ENCODE peak calls at places on chromosomes 2 and 18, in four cellular contexts. H is suprapubic skin, G is GM12864, Y is lower leg skin. I is an unnamed sample.

GRCh38 chr18:22238036-22238435 is 68.6 kb downstream of the GATA6 start:
- DNase-seq in H (no peak), G (no peak), Y (no peak), I (no peak)

GRCh38 chr2:65370387-65371093 is 61.9 kb downstream of the SPRED2 start:
- DNase-seq in H (no peak), G (no peak), Y (no peak), I (no peak)

GRCh38 chr2:196959750-196960392 is 33.4 kb upstream of the PGAP1 start:
- DNase-seq in H (no peak), G (no peak), Y (no peak), I (no peak)

GRCh38 chr2:227804970-227805369 is 8.7 kb upstream of the CCL20 start:
- DNase-seq in H (no peak), G (no peak), Y (no peak), I (no peak)

GRCh38 chr2:20144861-20145260 is 80.1 kb downstream of the SDC1 start:
- DNase-seq in H (no peak), G (no peak), Y (peak), I (no peak)

GRCh38 chr2:14749869-14750268 is 117.4 kb downstream of the LRATD1 start:
- DNase-seq in H (no peak), G (no peak), Y (no peak), I (no peak)

GRCh38 chr2:201696151-201696659 is 2.2 kb downstream of the MPP4 start:
- DNase-seq in H (no peak), G (no peak), Y (no peak), I (no peak)

GRCh38 chr2:129936334-129936934 is 43.0 kb upstream of the RAB6C start:
- DNase-seq in H (no peak), G (no peak), Y (peak), I (no peak)

GRCh38 chr2:174711206-174711605 is 53.1 kb downstream of the CHRNA1 start:
- DNase-seq in H (no peak), G (no peak), Y (no peak), I (peak)

GRCh38 chr18:65352183-65352582 is 398.6 kb upstream of the CDH7 start:
- DNase-seq in H (no peak), G (no peak), Y (no peak), I (no peak)

GRCh38 chr2:42922790-42923631 is 130.6 kb upstream of the HAAO start:
- DNase-seq in H (no peak), G (no peak), Y (no peak), I (no peak)

GRCh38 chr2:226798422-226799210 is 1.0 kb downstream of the IRS1 start:
- DNase-seq in H (peak), G (no peak), Y (peak), I (peak)

GRCh38 chr18:79791141-79791972 is 6.4 kb upstream of the KCNG2 start:
- DNase-seq in H (no peak), G (no peak), Y (no peak), I (no peak)

GRCh38 chr2:63899639-63900038 is 57.9 kb downstream of the UGP2 start:
- DNase-seq in H (no peak), G (no peak), Y (no peak), I (no peak)

GRCh38 chr2:57296795-57297517 is 749.6 kb upstream of the VRK2 start:
- DNase-seq in H (no peak), G (no peak), Y (no peak), I (no peak)

GRCh38 chr18:79457652-79458051 is 61.9 kb downstream of the NFATC1 start:
- DNase-seq in H (no peak), G (no peak), Y (no peak), I (no peak)

GRCh38 chr2:68365087-68365486 is at the start of gene PLEK:
- DNase-seq in H (peak), G (no peak), Y (peak), I (no peak)

GRCh38 chr2:68367918-68368656 is 3.0 kb downstream of the PLEK start:
- DNase-seq in H (no peak), G (no peak), Y (no peak), I (no peak)

GRCh38 chr2:68363731-68364130 is 1.4 kb upstream of the PLEK start:
- DNase-seq in H (no peak), G (no peak), Y (no peak), I (no peak)

GRCh38 chr2:68368657-68369339 is 3.7 kb downstream of the PLEK start:
- DNase-seq in H (no peak), G (no peak), Y (no peak), I (no peak)

DNA sequence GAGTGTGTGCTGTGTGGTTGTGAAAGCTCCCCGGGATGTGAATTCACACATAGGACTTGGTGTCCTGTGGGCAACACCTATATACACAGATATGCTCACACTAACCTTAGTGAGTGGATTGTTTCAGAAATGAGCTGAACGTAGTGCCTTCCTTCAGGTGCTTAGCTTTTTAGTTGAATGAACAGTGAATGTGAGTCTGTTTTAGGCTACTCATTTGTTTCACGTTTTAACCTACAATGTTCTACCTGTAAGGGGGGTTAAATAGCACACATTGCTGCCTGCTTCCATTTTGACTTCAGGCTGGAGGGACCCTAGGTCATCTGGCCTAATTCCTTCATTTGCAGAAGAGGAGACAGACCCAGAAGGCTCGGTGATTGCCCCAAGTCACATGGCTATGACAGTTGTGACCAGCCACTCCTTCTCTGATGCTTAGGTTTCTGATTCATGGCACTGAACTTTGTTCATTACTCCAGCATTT is 1.0 kb downstream of the PLEK start:
- DNase-seq in H (no peak), G (no peak), Y (no peak), I (no peak)
- H3K4me3 ChIP-seq in H (peak), G (peak), Y (no peak), I (peak)

GRCh38 chr18:76306685-76307292 is 188.3 kb downstream of the ZNF516 start:
- DNase-seq in H (no peak), G (no peak), Y (no peak), I (no peak)
- TF ChIP-seq CTCF in H (no peak), G (peak), Y (no peak), I (no peak)

DNA sequence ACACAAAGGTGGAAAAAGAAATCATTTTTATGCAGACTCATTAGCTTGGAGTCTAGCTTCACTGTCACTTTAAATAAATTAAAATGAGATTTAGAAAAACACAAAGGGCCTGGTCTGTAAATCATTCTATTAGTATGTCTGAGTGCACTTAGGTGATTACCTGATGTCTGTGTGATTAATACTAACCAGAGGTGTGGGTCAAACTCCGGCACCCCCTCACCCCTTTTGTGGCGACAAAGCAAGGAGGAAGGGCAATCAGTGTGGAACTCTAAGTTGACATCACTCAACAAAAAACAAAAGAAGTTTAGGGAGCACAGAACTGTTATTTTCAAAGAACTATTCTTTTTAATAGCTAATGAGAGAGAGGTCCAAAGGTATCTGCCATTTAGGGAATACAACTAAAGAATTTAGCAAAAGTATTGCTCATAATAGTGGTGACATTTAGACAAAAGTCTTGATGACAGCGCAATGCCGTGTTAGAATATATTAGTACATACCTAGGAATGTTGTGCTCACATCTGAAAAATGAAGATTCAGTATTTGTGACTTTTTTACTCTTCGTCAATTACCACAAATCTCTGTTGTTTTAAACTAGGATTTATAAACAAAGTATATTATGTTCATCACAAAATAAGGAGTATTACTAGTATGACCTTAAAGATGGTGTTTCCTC is 66.3 kb downstream of the ZEB2 start:
- DNase-seq in H (no peak), G (no peak), Y (no peak), I (no peak)
- H3K4me3 ChIP-seq in H (no peak), G (no peak), Y (no peak), I (peak)

GRCh38 chr2:3411103-3411502 is 31.6 kb downstream of the TRAPPC12 start:
- DNase-seq in H (no peak), G (no peak), Y (no peak), I (no peak)
- TF ChIP-seq CTCF in H (no peak), G (no peak), Y (no peak), I (no peak)

GRCh38 chr2:142544173-142544572 is 333.3 kb upstream of the KYNU start:
- DNase-seq in H (no peak), G (no peak), Y (no peak), I (no peak)
- H3K4me3 ChIP-seq in H (no peak), G (no peak), Y (no peak), I (no peak)

GRCh38 chr2:74259191-74259590 is 60.8 kb downstream of the MTHFD2 start:
- DNase-seq in H (no peak), G (no peak), Y (no peak), I (no peak)

GRCh38 chr2:74264281-74264680 is 65.9 kb downstream of the MTHFD2 start:
- DNase-seq in H (no peak), G (no peak), Y (no peak), I (no peak)

GRCh38 chr2:74260495-74260894 is 62.1 kb downstream of the MTHFD2 start:
- DNase-seq in H (no peak), G (no peak), Y (no peak), I (no peak)

GRCh38 chr2:74262681-74263080 is 64.3 kb downstream of the MTHFD2 start:
- DNase-seq in H (no peak), G (no peak), Y (no peak), I (no peak)

GRCh38 chr2:74261204-74261864 is 62.9 kb downstream of the MTHFD2 start:
- DNase-seq in H (no peak), G (no peak), Y (no peak), I (no peak)
- TF ChIP-seq CTCF in H (peak), G (no peak), Y (no peak), I (peak)